ENCODE peak calls at places on chromosomes 2 and 18, in five cellular contexts. S is progenitor cell of endocrine pancreas, O is GM20000, N is OCI-LY7, U is stomach. T is an unnamed sample.
A peak's percentile ranks its signal among the peaks of the same experiment; 100 is the strongest.

GRCh38 chr18:22194151-22194598 is 24.8 kb downstream of the GATA6 start:
- DNase-seq in S (peak; percentile 45), O (no peak), N (no peak), U (peak; percentile 78), T (no peak)

GRCh38 chr2:34892766-34893165 is 1293.7 kb upstream of the FAM98A start:
- DNase-seq in S (no peak), O (no peak), N (no peak), U (no peak), T (no peak)

GRCh38 chr18:50473896-50474295 is 86.0 kb upstream of the MAPK4 start:
- DNase-seq in S (no peak), O (no peak), N (no peak), U (no peak), T (no peak)

GRCh38 chr2:205188516-205189138 is 493.7 kb upstream of the NRP2 start:
- DNase-seq in S (no peak), O (no peak), N (no peak), U (no peak), T (no peak)

GRCh38 chr2:74515271-74516069 is 1.2 kb downstream of the TLX2 start:
- DNase-seq in S (peak; percentile 24), O (peak; percentile 45), N (no peak), U (no peak), T (no peak)

GRCh38 chr2:127713562-127713961 is 12.3 kb downstream of the SFT2D3 start:
- DNase-seq in S (no peak), O (no peak), N (no peak), U (no peak), T (no peak)

GRCh38 chr18:34915046-34915445 is 126.2 kb upstream of the MAPRE2 start:
- DNase-seq in S (no peak), O (no peak), N (no peak), U (no peak), T (no peak)

GRCh38 chr2:181072486-181072885 is 92.1 kb downstream of the UBE2E3 start:
- DNase-seq in S (no peak), O (no peak), N (no peak), U (no peak), T (no peak)

GRCh38 chr2:176687350-176687749 is 418.1 kb downstream of the MTX2 start:
- DNase-seq in S (no peak), O (no peak), N (no peak), U (no peak), T (no peak)

GRCh38 chr18:63518178-63519012 is 23.8 kb upstream of the SERPINB12 start:
- DNase-seq in S (peak; percentile 58), O (peak; percentile 55), N (peak; percentile 74), U (peak; percentile 52), T (peak; percentile 40)

GRCh38 chr18:63409301-63409700 is 13.0 kb downstream of the VPS4B start:
- DNase-seq in S (no peak), O (no peak), N (no peak), U (no peak), T (no peak)

DNA sequence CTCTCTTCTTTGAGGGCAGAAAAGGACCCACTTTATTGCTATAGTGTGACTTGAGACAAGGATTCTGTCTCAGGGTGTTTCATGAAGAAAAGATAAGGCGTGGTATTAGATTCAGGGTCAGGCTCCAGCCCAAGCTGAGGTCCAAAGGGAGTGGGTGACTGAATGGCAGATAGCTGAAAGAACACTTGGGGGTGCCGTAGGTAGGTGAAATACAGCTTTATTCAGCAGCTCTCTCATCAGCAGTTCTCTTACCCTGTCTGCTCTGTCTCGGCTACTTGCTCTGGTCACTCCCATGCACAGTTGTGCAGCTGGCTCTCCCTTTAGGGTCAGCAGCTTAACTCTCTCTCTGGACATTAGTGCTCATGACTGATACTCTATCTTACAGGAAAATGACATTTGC is 379.9 kb downstream of the LPIN1 start:
- DNase-seq in S (no peak), O (no peak), N (no peak), U (no peak), T (no peak)
- TF ChIP-seq CTCF in S (no peak), O (no peak), N (no peak), U (no peak), T (no peak)

GRCh38 chr18:55244520-55244919 is 285.3 kb upstream of the CCDC68 start:
- DNase-seq in S (no peak), O (no peak), N (no peak), U (no peak), T (no peak)

GRCh38 chr18:55247032-55247431 is 287.8 kb upstream of the CCDC68 start:
- DNase-seq in S (no peak), O (no peak), N (no peak), U (no peak), T (no peak)

GRCh38 chr18:55248497-55248896 is 289.2 kb upstream of the CCDC68 start:
- DNase-seq in S (no peak), O (no peak), N (no peak), U (no peak), T (no peak)

GRCh38 chr18:55245200-55245599 is 285.9 kb upstream of the CCDC68 start:
- DNase-seq in S (no peak), O (no peak), N (no peak), U (no peak), T (no peak)

GRCh38 chr18:55246278-55246677 is 287.0 kb upstream of the CCDC68 start:
- DNase-seq in S (no peak), O (no peak), N (no peak), U (no peak), T (no peak)
- TF ChIP-seq CTCF in S (no peak), O (no peak), N (no peak), U (no peak), T (no peak)

GRCh38 chr2:62224976-62225375 is 29.1 kb downstream of the B3GNT2 start:
- DNase-seq in S (no peak), O (no peak), N (no peak), U (no peak), T (no peak)

GRCh38 chr2:62222674-62223073 is 26.8 kb downstream of the B3GNT2 start:
- DNase-seq in S (no peak), O (no peak), N (no peak), U (no peak), T (no peak)

GRCh38 chr2:62229082-62229620 is 33.2 kb downstream of the B3GNT2 start:
- DNase-seq in S (no peak), O (no peak), N (no peak), U (no peak), T (no peak)

GRCh38 chr2:62231541-62231940 is 35.6 kb downstream of the B3GNT2 start:
- DNase-seq in S (no peak), O (no peak), N (no peak), U (no peak), T (no peak)

DNA sequence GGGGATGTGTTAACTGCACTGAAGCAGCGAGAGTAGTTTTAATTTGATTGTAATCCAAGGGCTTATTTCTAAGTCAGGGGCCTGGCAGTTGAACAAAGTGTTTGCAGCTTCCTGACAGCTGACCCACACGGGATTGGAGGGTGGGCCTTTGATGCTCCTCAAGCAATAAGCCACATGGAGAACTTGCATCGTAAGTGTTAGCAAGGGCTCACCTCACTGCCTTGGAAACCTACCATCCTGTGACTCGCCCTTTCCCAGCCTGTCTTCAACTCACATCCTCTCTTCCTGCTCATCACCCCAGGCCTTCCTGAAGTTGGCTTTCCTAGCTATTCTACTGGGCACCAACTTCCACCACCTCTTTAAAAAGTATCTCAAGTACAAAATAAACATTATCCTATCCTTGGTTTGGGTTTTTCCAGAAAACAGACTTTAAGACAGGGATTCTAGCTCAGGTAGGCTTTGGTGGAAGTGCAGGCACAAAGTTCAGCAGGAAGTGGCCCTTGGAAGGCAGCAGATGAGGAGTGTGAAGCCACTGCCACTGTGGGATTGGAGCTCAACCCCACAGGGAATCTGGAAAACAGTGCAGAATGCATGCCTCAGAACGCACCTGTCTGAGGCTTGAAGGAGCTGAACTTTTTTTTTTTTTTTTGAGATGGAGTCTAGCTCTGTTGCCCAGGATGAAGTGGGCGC is 31.6 kb downstream of the B3GNT2 start:
- DNase-seq in S (no peak), O (no peak), N (no peak), U (no peak), T (no peak)
- TF ChIP-seq CTCF in S (no peak), O (no peak), N (no peak), U (no peak), T (no peak)

DNA sequence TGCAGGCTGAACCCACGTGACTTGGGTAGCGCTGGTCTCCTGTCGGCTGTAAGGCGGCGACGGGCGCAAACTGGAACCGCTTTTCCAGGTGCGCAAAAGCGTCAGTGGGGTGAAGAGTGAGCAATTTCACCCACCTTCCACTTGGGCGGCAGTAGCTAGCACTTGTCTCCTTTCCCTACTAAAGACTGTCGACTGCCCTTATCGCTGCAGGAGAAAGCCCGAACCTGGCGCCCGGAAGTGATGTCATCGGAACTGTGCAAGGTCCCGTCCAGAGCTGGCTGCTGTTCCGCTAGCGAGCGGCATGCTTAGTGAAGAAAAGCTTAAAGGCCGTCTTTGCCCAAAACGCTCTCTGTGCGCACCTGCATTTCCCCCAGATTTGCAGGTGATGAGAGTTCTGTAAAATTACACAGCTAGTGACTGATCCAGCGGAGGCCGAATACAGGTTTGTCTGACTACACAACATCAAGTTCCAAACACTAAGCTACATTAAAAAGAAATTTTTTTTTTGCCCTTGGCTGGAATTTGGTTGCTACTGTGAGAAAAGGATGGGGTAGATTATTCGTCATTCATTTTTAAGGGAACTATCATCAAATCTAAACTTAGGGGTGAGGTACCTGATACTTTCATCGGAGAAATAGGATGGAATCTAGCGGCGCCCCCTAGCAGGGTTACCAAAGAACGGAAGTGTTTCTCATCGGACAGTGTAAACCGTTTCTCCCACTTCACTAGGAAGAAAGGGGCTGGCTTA is at the start of gene OSGEPL1:
- DNase-seq in S (peak; percentile 79), O (peak; percentile 84), N (peak; percentile 96), U (peak; percentile 94), T (no peak)
- TF ChIP-seq CTCF in S (peak; percentile 62), O (peak; percentile 51), N (peak; percentile 85), U (peak; percentile 11), T (peak; percentile 65)

GRCh38 chr2:140027320-140027719 is 1247.1 kb upstream of the NXPH2 start:
- DNase-seq in S (no peak), O (no peak), N (no peak), U (no peak), T (no peak)
- TF ChIP-seq CTCF in S (no peak), O (no peak), N (no peak), U (no peak), T (no peak)

DNA sequence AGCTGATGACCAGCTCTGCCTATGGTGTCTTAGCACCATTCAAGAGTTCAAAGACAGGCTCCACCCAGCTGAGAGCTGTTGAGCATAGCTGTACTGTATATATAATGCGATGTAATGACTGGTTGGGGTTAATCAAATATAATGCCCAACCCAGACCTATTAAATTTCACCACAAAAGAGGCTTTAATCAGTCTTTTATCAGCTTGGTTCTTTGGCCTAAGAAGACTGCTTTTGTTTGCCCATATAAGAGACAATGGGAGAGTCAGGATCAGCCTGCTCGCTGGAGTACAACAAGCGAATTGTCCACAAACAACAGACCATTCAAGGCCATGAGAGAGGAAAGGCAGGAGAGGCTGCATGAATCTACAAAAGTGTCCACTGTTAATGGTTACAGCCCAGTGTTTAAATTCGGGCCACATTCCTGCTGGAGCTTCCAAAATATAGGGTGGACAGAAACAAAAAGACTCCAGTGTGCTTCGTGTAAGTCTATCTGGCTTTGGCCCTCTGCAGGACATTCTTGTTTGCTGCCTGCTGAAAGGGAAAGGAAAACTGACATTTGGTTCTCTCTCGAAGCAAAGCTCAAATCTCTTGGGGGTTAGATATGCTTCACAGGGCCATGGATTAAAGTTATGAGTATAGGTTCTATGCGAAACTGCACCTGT is 299.0 kb upstream of the FBXO11 start:
- DNase-seq in S (no peak), O (peak; percentile 39), N (no peak), U (no peak), T (no peak)
- TF ChIP-seq CTCF in S (peak; percentile 12), O (no peak), N (no peak), U (no peak), T (no peak)

T was measured in D721Med.